ENCODE peak calls at places on chromosome 11, in nine cellular contexts. N is GM13977; W is fibroblast of the conjunctiva; Y is effector memory CD8-positive, alpha-beta T cell; R is non-pigmented ciliary epithelial cell; T is brain pericyte; O is HT-29; C is brain microvascular endothelial cell; Z is stimulated activated naive CD8-positive, alpha-beta T cell treated with anti-CD3 and anti-CD28 coated beads, Interleukin-15, amount 100 ng/mL, for 72 hours. J is an unnamed sample.

GRCh38 chr11:79510948-79511347 is 70.1 kb upstream of the TENM4 start:
- DNase-seq in N (no peak), W (no peak), Y (no peak), R (no peak), T (no peak), O (no peak), C (no peak), Z (no peak), J (no peak)

GRCh38 chr11:119483881-119484371 is 61.0 kb upstream of the THY1 start:
- DNase-seq in N (no peak), W (no peak), Y (no peak), R (no peak), T (no peak), O (no peak), C (no peak), Z (peak), J (no peak)

GRCh38 chr11:9639985-9640384 is 23.9 kb upstream of the SWAP70 start:
- DNase-seq in N (no peak), W (no peak), Y (no peak), R (no peak), T (no peak), O (peak), C (no peak), Z (no peak), J (no peak)

GRCh38 chr11:134536219-134536618 is 124.2 kb upstream of the B3GAT1 start:
- DNase-seq in N (no peak), W (no peak), Y (no peak), R (no peak), T (no peak), O (no peak), C (no peak), Z (no peak), J (no peak)

GRCh38 chr11:34458566-34458965 is 19.8 kb downstream of the CAT start:
- DNase-seq in N (no peak), W (no peak), Y (no peak), R (no peak), T (no peak), O (no peak), C (no peak), Z (no peak), J (no peak)

GRCh38 chr11:85721191-85721590 is 35.2 kb upstream of the CCDC89 start:
- DNase-seq in N (no peak), W (no peak), Y (no peak), R (no peak), T (no peak), O (no peak), C (no peak), Z (no peak), J (no peak)

GRCh38 chr11:116185551-116185950 is 587.2 kb downstream of the BUD13 start:
- DNase-seq in N (no peak), W (no peak), Y (no peak), R (no peak), T (no peak), O (no peak), C (no peak), Z (no peak), J (no peak)

GRCh38 chr11:76629133-76629852 is 41.3 kb downstream of the LRRC32 start:
- DNase-seq in N (no peak), W (no peak), Y (no peak), R (no peak), T (no peak), O (no peak), C (peak), Z (peak), J (no peak)

GRCh38 chr11:15379483-15379882 is 264.8 kb downstream of the INSC start:
- DNase-seq in N (no peak), W (no peak), Y (no peak), R (no peak), T (no peak), O (no peak), C (no peak), Z (no peak), J (peak)

GRCh38 chr11:58912124-58912523 is 27.2 kb upstream of the GLYATL1 start:
- DNase-seq in N (no peak), W (no peak), Y (no peak), R (no peak), T (no peak), O (no peak), C (peak), Z (no peak), J (no peak)

GRCh38 chr11:61270354-61271070 is 24.6 kb downstream of the VWCE start:
- DNase-seq in N (peak), W (no peak), Y (no peak), R (peak), T (no peak), O (no peak), C (no peak), Z (no peak), J (no peak)

GRCh38 chr11:12166299-12167092 is 56.1 kb downstream of the MICAL2 start:
- DNase-seq in N (no peak), W (no peak), Y (no peak), R (no peak), T (no peak), O (no peak), C (no peak), Z (no peak), J (no peak)

GRCh38 chr11:68658097-68658496 is 26.2 kb upstream of the GAL start:
- DNase-seq in N (no peak), W (no peak), Y (no peak), R (no peak), T (no peak), O (no peak), C (no peak), Z (no peak), J (no peak)

GRCh38 chr11:129115652-129116585 is 76.2 kb downstream of the ARHGAP32 start:
- DNase-seq in N (no peak), W (peak), Y (no peak), R (peak), T (no peak), O (peak), C (peak), Z (no peak), J (no peak)

GRCh38 chr11:23988381-23989006 is 508.4 kb upstream of the LUZP2 start:
- DNase-seq in N (no peak), W (peak), Y (no peak), R (peak), T (no peak), O (no peak), C (peak), Z (no peak), J (no peak)

GRCh38 chr11:952406-953385 is 27.0 kb downstream of the AP2A2 start:
- DNase-seq in N (no peak), W (no peak), Y (no peak), R (no peak), T (no peak), O (peak), C (peak), Z (no peak), J (no peak)

GRCh38 chr11:120925944-120926343 is 98.0 kb upstream of the TBCEL start:
- DNase-seq in N (peak), W (no peak), Y (no peak), R (no peak), T (no peak), O (no peak), C (no peak), Z (no peak), J (no peak)

GRCh38 chr11:132992838-132993680 is 539.2 kb downstream of the OPCML start:
- DNase-seq in N (no peak), W (no peak), Y (no peak), R (peak), T (no peak), O (peak), C (peak), Z (no peak), J (no peak)

GRCh38 chr11:72736452-72737069 is 15.6 kb downstream of the ARAP1 start:
- DNase-seq in N (no peak), W (peak), Y (peak), R (no peak), T (no peak), O (no peak), C (peak), Z (peak), J (no peak)

GRCh38 chr11:126329644-126330200 is 25.8 kb upstream of the ST3GAL4 start:
- DNase-seq in N (no peak), W (no peak), Y (peak), R (no peak), T (no peak), O (no peak), C (no peak), Z (no peak), J (no peak)

GRCh38 chr11:134272381-134273316 is 3.5 kb upstream of the GLB1L3 start:
- DNase-seq in N (no peak), W (no peak), Y (no peak), R (no peak), T (no peak), O (no peak), C (no peak), Z (no peak), J (peak)

GRCh38 chr11:95372097-95372656 is 141.2 kb upstream of the SESN3 start:
- DNase-seq in N (no peak), W (no peak), Y (no peak), R (no peak), T (no peak), O (no peak), C (no peak), Z (no peak), J (no peak)

GRCh38 chr11:124762624-124763155 is 600 bp upstream of the ESAM start:
- DNase-seq in N (no peak), W (no peak), Y (no peak), R (no peak), T (no peak), O (peak), C (no peak), Z (no peak), J (peak)

GRCh38 chr11:68009391-68010000 is 631 bp upstream of the ALDH3B1 start:
- DNase-seq in N (no peak), W (no peak), Y (no peak), R (no peak), T (no peak), O (peak), C (peak), Z (no peak), J (no peak)

GRCh38 chr11:30522825-30523224 is 63.3 kb downstream of the MPPED2 start:
- DNase-seq in N (no peak), W (no peak), Y (no peak), R (no peak), T (no peak), O (no peak), C (no peak), Z (no peak), J (no peak)

GRCh38 chr11:67353317-67354313 is at the start of gene POLD4:
- DNase-seq in N (peak), W (peak), Y (peak), R (peak), T (peak), O (peak), C (peak), Z (peak), J (peak)

GRCh38 chr11:134043821-134044420 is 25.0 kb upstream of the JAM3 start:
- DNase-seq in N (no peak), W (no peak), Y (no peak), R (no peak), T (no peak), O (no peak), C (no peak), Z (no peak), J (no peak)

GRCh38 chr11:100930185-100930778 is 199.3 kb downstream of the PGR start:
- DNase-seq in N (peak), W (peak), Y (no peak), R (no peak), T (no peak), O (peak), C (peak), Z (no peak), J (no peak)

GRCh38 chr11:76297143-76297542 is 83.8 kb downstream of the THAP12 start:
- DNase-seq in N (no peak), W (no peak), Y (no peak), R (no peak), T (no peak), O (no peak), C (no peak), Z (no peak), J (no peak)

J was measured in WTC11.